ENCODE peak calls at places on chromosomes 4 and X, in five cellular contexts. F is cerebellum; L is neural crest cell; X is activated CD8-positive, alpha-beta memory T cell treated with anti-CD3 and anti-CD28 coated beads, Interleukin-2, amount 50 U/mL, for 48 hours; I is stimulated activated CD8-positive, alpha-beta memory T cell treated with anti-CD3 and anti-CD28 coated beads, Interleukin-2, amount 100 ng/mL, for 48 hours. G is an unnamed sample.
A peak's percentile ranks its signal among the peaks of the same experiment; 100 is the strongest.

GRCh38 chrX:8084023-8084422 is 87.0 kb downstream of the VCX2 start:
- DNase-seq in F (no peak), I (no peak), X (no peak), L (no peak), G (no peak)

GRCh38 chr4:8333726-8334460 is 64.3 kb downstream of the HTRA3 start:
- DNase-seq in L (no peak), X (no peak), I (no peak), F (no peak), G (no peak)

GRCh38 chrX:100413231-100413630 is 3.2 kb upstream of the PCDH19 start:
- DNase-seq in F (peak; percentile 5), L (peak; percentile 59), X (no peak), I (no peak), G (no peak)

GRCh38 chr4:32423267-32423666 is 1703.1 kb downstream of the PCDH7 start:
- DNase-seq in X (no peak), F (no peak), I (no peak), L (no peak), G (no peak)

GRCh38 chrX:114841051-114841450 is 176.4 kb downstream of the IL13RA2 start:
- DNase-seq in L (no peak), X (no peak), F (no peak), I (no peak), G (no peak)

GRCh38 chrX:13515181-13515930 is 54.0 kb upstream of the EGFL6 start:
- DNase-seq in I (no peak), L (no peak), F (no peak), X (no peak), G (no peak)

GRCh38 chr4:40458109-40458508 is 123.0 kb downstream of the CHRNA9 start:
- DNase-seq in X (no peak), L (no peak), I (no peak), F (no peak), G (no peak)

GRCh38 chr4:94995684-94996394 is 238.1 kb downstream of the BMPR1B start:
- DNase-seq in L (no peak), I (no peak), F (no peak), X (no peak), G (peak; percentile 74)

GRCh38 chr4:145034727-145035211 is 63.2 kb downstream of the ANAPC10 start:
- DNase-seq in I (no peak), L (no peak), F (no peak), X (no peak), G (no peak)

GRCh38 chrX:122625821-122626220 is 558.3 kb upstream of the GRIA3 start:
- DNase-seq in F (no peak), X (no peak), I (no peak), L (no peak), G (no peak)

GRCh38 chr4:113008726-113009125 is 40.7 kb upstream of the ANK2 start:
- DNase-seq in X (no peak), I (no peak), F (no peak), L (no peak), G (no peak)

GRCh38 chrX:144681501-144681900 is 565.8 kb upstream of the SPANXN1 start:
- DNase-seq in L (no peak), F (no peak), X (no peak), I (no peak), G (no peak)

GRCh38 chr4:4413373-4413725 is 26.4 kb downstream of the NSG1 start:
- DNase-seq in F (no peak), I (no peak), X (no peak), L (no peak), G (no peak)

GRCh38 chrX:152913354-152913753 is 15.5 kb downstream of the ZNF185 start:
- DNase-seq in F (no peak), I (no peak), L (no peak), X (no peak), G (no peak)

GRCh38 chrX:117196481-117196880 is 733.7 kb upstream of the CT83 start:
- DNase-seq in X (no peak), F (no peak), I (no peak), L (no peak), G (no peak)

GRCh38 chr4:23245196-23245595 is 552.5 kb downstream of the GBA3 start:
- DNase-seq in L (no peak), X (no peak), I (no peak), F (no peak), G (no peak)

GRCh38 chrX:78725257-78725656 is 22.3 kb upstream of the LPAR4 start:
- DNase-seq in X (no peak), L (no peak), F (no peak), I (no peak), G (no peak)

GRCh38 chr4:13483142-13484044 is 747 bp downstream of the RAB28 start:
- DNase-seq in X (no peak), I (no peak), F (peak; percentile 23), L (peak; percentile 4), G (peak; percentile 71)

GRCh38 chr4:105352826-105353225 is 121.0 kb downstream of the PPA2 start:
- DNase-seq in F (no peak), L (no peak), X (no peak), I (no peak), G (no peak)

GRCh38 chr4:53671757-53672156 is 80.5 kb upstream of the LNX1 start:
- DNase-seq in X (no peak), F (peak; percentile 5), L (no peak), I (no peak), G (no peak)

GRCh38 chr4:19844436-19844835 is 407.3 kb upstream of the SLIT2 start:
- DNase-seq in F (peak; percentile 28), I (no peak), X (no peak), L (no peak), G (no peak)

GRCh38 chr4:33369366-33369899 is 2649.3 kb downstream of the PCDH7 start:
- DNase-seq in X (no peak), I (no peak), F (no peak), L (no peak), G (no peak)

GRCh38 chr4:186760576-186760975 is 36.9 kb upstream of the FAT1 start:
- DNase-seq in I (no peak), F (no peak), L (no peak), X (no peak), G (no peak)

GRCh38 chr4:128060130-128060619 is 937 bp upstream of the LARP1B start:
- DNase-seq in L (no peak), X (no peak), F (no peak), I (no peak), G (no peak)

GRCh38 chrX:51395807-51396728 is 63.4 kb downstream of the NUDT10 start:
- DNase-seq in I (peak; percentile 23), L (no peak), X (peak; percentile 69), F (peak; percentile 27), G (peak; percentile 2)

GRCh38 chr4:121030711-121031110 is 41.6 kb downstream of the NDNF start:
- DNase-seq in F (no peak), L (no peak), X (no peak), I (no peak), G (no peak)

GRCh38 chr4:139392797-139393196 is 61.1 kb upstream of the RAB33B start:
- DNase-seq in X (no peak), L (no peak), F (no peak), I (no peak), G (no peak)

GRCh38 chrX:146243071-146243470 is 425.4 kb downstream of the SLITRK2 start:
- DNase-seq in X (no peak), L (no peak), F (no peak), I (no peak), G (no peak)

GRCh38 chr4:6422105-6422504 is 50.3 kb downstream of the PPP2R2C start:
- DNase-seq in L (no peak), F (no peak), I (no peak), X (no peak), G (no peak)

GRCh38 chr4:74855879-74856278 is 61.6 kb upstream of the BTC start:
- DNase-seq in F (no peak), X (no peak), L (no peak), I (no peak), G (no peak)

GRCh38 chrX:113892891-113893290 is 691.0 kb upstream of the HTR2C start:
- DNase-seq in F (no peak), X (no peak), I (no peak), L (no peak), G (no peak)

GRCh38 chr4:82842593-82842992 is 44.0 kb upstream of the SCD5 start:
- DNase-seq in L (no peak), I (no peak), F (no peak), X (no peak), G (no peak)

GRCh38 chr4:1370321-1371124 is 23.5 kb downstream of the UVSSA start:
- DNase-seq in F (no peak), X (no peak), I (no peak), L (no peak), G (no peak)

GRCh38 chr4:169627307-169627706 is 6.9 kb downstream of the CLCN3 start:
- DNase-seq in X (no peak), F (no peak), L (no peak), I (no peak), G (no peak)

GRCh38 chr4:180449395-180449956 is 1793.7 kb upstream of the TENM3 start:
- DNase-seq in F (no peak), X (no peak), L (no peak), I (no peak), G (no peak)

GRCh38 chr4:146232131-146232722 is 17.9 kb downstream of the REELD1 start:
- DNase-seq in L (no peak), I (no peak), X (no peak), F (no peak), G (no peak)

G was measured in neuronal stem cell.